ENCODE peak calls at places on chromosomes 7 and 10, in ten cellular contexts. J is natural killer cell treated with Interleukin-12 subunit alpha and Interleukin-12 subunit beta and Interleukin-15 and Interleukin-18, amount 100 ng/mL, for 72 hours; N is dorsolateral prefrontal cortex; V is T-helper 2 cell; C is heart left ventricle; A is EL; T is amniotic stem cell; K is anterior cingulate cortex; W is activated CD4-positive, CD25-positive, alpha-beta regulatory T cell treated with anti-CD3 and anti-CD28 coated beads, Interleukin-2, amount 50 U/mL, for 72 hours; X is transverse colon. I is an unnamed sample.

GRCh38 chr7:111527545-111527944 is 34.7 kb downstream of the IMMP2L start:
- DNase-seq in T (no peak), N (no peak), X (no peak), J (no peak), A (no peak), V (no peak), K (no peak), W (no peak), C (no peak), I (no peak)

GRCh38 chr7:129497156-129497555 is 5.2 kb upstream of the SMKR1 start:
- DNase-seq in C (no peak), J (no peak), W (no peak), N (no peak), T (no peak), K (no peak), A (no peak), X (no peak), V (no peak), I (no peak)

GRCh38 chr7:114021135-114021534 is 102.3 kb upstream of the PPP1R3A start:
- DNase-seq in W (no peak), X (no peak), V (no peak), T (no peak), A (no peak), J (no peak), C (no peak), N (no peak), K (no peak), I (no peak)

GRCh38 chr7:85102813-85103350 is 84.0 kb downstream of the SEMA3D start:
- DNase-seq in X (no peak), N (no peak), T (peak; percentile 50), A (peak; percentile 53), C (no peak), W (no peak), J (no peak), V (no peak), K (no peak), I (no peak)

GRCh38 chr10:34869128-34869836 is 54.2 kb upstream of the PARD3 start:
- DNase-seq in K (no peak), W (no peak), C (no peak), X (no peak), V (no peak), J (no peak), N (no peak), T (no peak), A (no peak), I (no peak)

GRCh38 chr10:129968937-129969527 is 5.0 kb upstream of the EBF3 start:
- DNase-seq in V (no peak), A (peak; percentile 27), W (no peak), T (no peak), J (no peak), X (no peak), C (peak; percentile 64), N (no peak), K (no peak), I (no peak)

GRCh38 chr10:21171936-21172773 is 275.0 kb upstream of the NEBL start:
- DNase-seq in N (no peak), X (peak; percentile 47), K (no peak), J (no peak), A (no peak), T (no peak), V (no peak), W (no peak), C (no peak), I (peak; percentile 27)

GRCh38 chr7:77427996-77428603 is 12.0 kb upstream of the GSAP start:
- DNase-seq in X (peak; percentile 19), W (no peak), T (no peak), C (no peak), K (no peak), V (no peak), A (peak; percentile 89), N (no peak), J (no peak), I (no peak)

GRCh38 chr10:132931258-132931657 is 11.1 kb downstream of the CFAP46 start:
- DNase-seq in T (no peak), J (peak; percentile 71), N (no peak), W (no peak), K (no peak), A (no peak), C (no peak), V (no peak), X (no peak), I (no peak)

GRCh38 chr10:16545126-16545736 is 23.6 kb upstream of the C1QL3 start:
- DNase-seq in X (no peak), T (no peak), C (no peak), J (no peak), A (peak; percentile 26), V (no peak), W (no peak), K (no peak), N (no peak), I (no peak)

GRCh38 chr7:16975712-16976111 is 93.9 kb upstream of the AGR3 start:
- DNase-seq in T (no peak), J (no peak), C (no peak), A (no peak), N (no peak), K (no peak), W (no peak), V (no peak), X (no peak), I (no peak)

GRCh38 chr10:14123066-14123465 is 207.7 kb downstream of the FRMD4A start:
- DNase-seq in A (no peak), N (no peak), X (no peak), K (no peak), T (no peak), J (no peak), C (no peak), W (no peak), V (no peak), I (peak; percentile 61)

GRCh38 chr7:111532625-111533024 is 29.7 kb downstream of the IMMP2L start:
- DNase-seq in J (no peak), C (peak; percentile 50), W (no peak), N (no peak), T (no peak), A (no peak), K (no peak), X (no peak), V (no peak), I (no peak)

GRCh38 chr10:86671985-86672710 is 3.8 kb downstream of the LDB3 start:
- DNase-seq in X (no peak), T (no peak), J (no peak), V (no peak), A (no peak), W (no peak), N (no peak), C (peak; percentile 88), K (no peak), I (no peak)

GRCh38 chr10:7406712-7407333 is 4.0 kb downstream of the SFMBT2 start:
- DNase-seq in K (no peak), T (no peak), A (no peak), W (no peak), V (no peak), J (no peak), N (no peak), X (no peak), C (peak; percentile 50), I (no peak)

GRCh38 chr7:105837765-105838241 is 38.6 kb downstream of the ATXN7L1 start:
- DNase-seq in N (no peak), W (no peak), C (peak; percentile 51), K (peak; percentile 37), A (no peak), T (no peak), J (no peak), X (peak; percentile 22), V (no peak), I (no peak)

GRCh38 chr7:135672560-135673359 is 10.4 kb downstream of the STMP1 start:
- DNase-seq in W (no peak), X (no peak), K (no peak), N (no peak), T (no peak), V (no peak), C (no peak), A (peak; percentile 71), J (no peak), I (no peak)

GRCh38 chr10:90407116-90407515 is 450.7 kb downstream of the HTR7 start:
- DNase-seq in W (no peak), N (no peak), X (no peak), J (no peak), T (no peak), C (no peak), A (peak; percentile 74), V (no peak), K (no peak), I (no peak)

GRCh38 chr10:28077889-28078288 is 79.0 kb upstream of the ODAD2 start:
- DNase-seq in C (no peak), T (peak; percentile 4), X (no peak), K (no peak), N (no peak), A (peak; percentile 93), J (no peak), V (no peak), W (no peak), I (no peak)

GRCh38 chr10:63707254-63707910 is 186.2 kb downstream of the REEP3 start:
- DNase-seq in N (no peak), V (no peak), J (no peak), K (no peak), W (no peak), T (peak; percentile 95), C (no peak), X (no peak), A (peak; percentile 97), I (no peak)

GRCh38 chr10:55500931-55501559 is 700.0 kb upstream of the PCDH15 start:
- DNase-seq in A (no peak), N (no peak), C (peak; percentile 17), K (no peak), T (no peak), J (no peak), W (no peak), V (no peak), X (no peak), I (no peak)

GRCh38 chr7:16638282-16639265 is 7.0 kb downstream of the ANKMY2 start:
- DNase-seq in N (no peak), A (no peak), T (no peak), J (no peak), W (no peak), X (no peak), V (no peak), C (no peak), K (no peak), I (no peak)

GRCh38 chr7:67438174-67438837 is 441.7 kb downstream of the TYW1 start:
- DNase-seq in A (no peak), C (no peak), J (no peak), V (no peak), W (no peak), K (no peak), X (no peak), T (no peak), N (no peak), I (no peak)

GRCh38 chr7:51160990-51161615 is 155.5 kb downstream of the COBL start:
- DNase-seq in V (peak; percentile 28), J (peak; percentile 79), X (peak; percentile 53), W (peak; percentile 51), T (peak; percentile 27), N (peak; percentile 71), C (peak; percentile 59), K (peak; percentile 34), A (peak; percentile 61), I (peak; percentile 55)

GRCh38 chr10:15043674-15044073 is at the start of gene OLAH:
- DNase-seq in V (no peak), X (no peak), C (no peak), A (peak; percentile 29), J (no peak), W (no peak), T (no peak), K (no peak), N (no peak), I (no peak)

GRCh38 chr7:74069086-74069541 is 14.5 kb upstream of the LIMK1 start:
- DNase-seq in T (no peak), X (no peak), A (no peak), W (no peak), C (no peak), V (no peak), K (no peak), J (no peak), N (no peak), I (no peak)

GRCh38 chr7:18357691-18358090 is 137.9 kb upstream of the HDAC9 start:
- DNase-seq in N (no peak), X (no peak), T (no peak), C (no peak), V (no peak), A (peak; percentile 34), W (no peak), K (no peak), J (no peak), I (no peak)

GRCh38 chr7:47092331-47092730 is 489.6 kb downstream of the TNS3 start:
- DNase-seq in N (no peak), C (no peak), X (no peak), V (no peak), W (no peak), J (no peak), A (peak; percentile 42), T (no peak), K (no peak), I (no peak)

I was measured in breast epithelium.